ENCODE peak calls at places on chromosomes 1 and 21, in ten cellular contexts. F is fibroblast of lung, B is GM23338, I is right cardiac atrium, E is aorta, X is mesendoderm, O is ovary, Z is DND-41, K is IMR-90, W is A673. Q is an unnamed sample. For H3K4me1, the result is how much of the 10 kb centered on the place peaks cover.

GRCh38 chr1:174700314-174700713 is 252.6 kb downstream of the GPR52 start:
- DNase-seq in E (no peak), W (no peak), B (peak), I (no peak), F (no peak), Z (no peak), O (no peak), K (no peak), X (peak), Q (no peak)

GRCh38 chr1:9688599-9688998 is 37.1 kb downstream of the PIK3CD start:
- DNase-seq in I (peak), O (no peak), W (no peak), F (no peak), K (no peak), B (no peak), Z (no peak), X (no peak), E (no peak), Q (no peak)

GRCh38 chr1:55129194-55129728 is 85.9 kb downstream of the USP24 start:
- DNase-seq in O (no peak), Z (no peak), K (peak), B (no peak), X (no peak), I (peak), E (no peak), W (no peak), F (peak), Q (no peak)

GRCh38 chr1:175209493-175209921 is 16.9 kb upstream of the KIAA0040 start:
- DNase-seq in O (no peak), B (no peak), K (no peak), W (no peak), E (no peak), Z (peak), X (no peak), I (no peak), F (no peak), Q (no peak)

GRCh38 chr21:45149021-45149420 is 74.6 kb downstream of the ADARB1 start:
- DNase-seq in E (peak), F (no peak), B (no peak), K (no peak), W (no peak), I (peak), O (no peak), X (no peak), Z (no peak), Q (no peak)

GRCh38 chr1:235948774-235949427 is 82.2 kb upstream of the LYST start:
- DNase-seq in F (no peak), W (no peak), X (no peak), E (no peak), K (no peak), O (no peak), I (no peak), B (no peak), Z (no peak), Q (no peak)

GRCh38 chr1:214264196-214264595 is 16.8 kb upstream of the SMYD2 start:
- DNase-seq in Z (no peak), W (peak), F (no peak), X (no peak), E (no peak), I (no peak), K (no peak), B (no peak), O (no peak), Q (peak)

GRCh38 chr1:169604781-169605560 is 18.7 kb upstream of the F5 start:
- DNase-seq in K (no peak), O (no peak), W (no peak), X (no peak), Z (peak), E (no peak), B (no peak), F (no peak), I (no peak), Q (no peak)

GRCh38 chr1:9442266-9442846 is 96.9 kb upstream of the SLC25A33 start:
- DNase-seq in Z (no peak), B (no peak), X (peak), F (peak), O (no peak), W (no peak), K (peak), E (no peak), I (no peak), Q (no peak)

GRCh38 chr1:59151860-59152259 is 145.0 kb upstream of the FGGY start:
- DNase-seq in E (no peak), B (no peak), X (no peak), I (no peak), O (no peak), W (no peak), K (peak), Z (no peak), F (no peak), Q (no peak)

GRCh38 chr1:55259906-55260608 is 44.9 kb upstream of the USP24 start:
- DNase-seq in Z (no peak), F (no peak), K (no peak), I (no peak), B (no peak), E (no peak), W (no peak), O (no peak), X (no peak), Q (no peak)

GRCh38 chr1:115336741-115337140 is 1.3 kb downstream of the NGF start:
- DNase-seq in E (no peak), W (peak), O (no peak), I (no peak), B (no peak), K (no peak), X (no peak), Z (no peak), F (no peak), Q (no peak)

GRCh38 chr1:67948155-67949075 is 102.0 kb downstream of the DIRAS3 start:
- DNase-seq in K (peak), F (peak), E (no peak), B (no peak), Z (no peak), X (no peak), W (no peak), O (no peak), I (no peak), Q (no peak)

GRCh38 chr1:113579256-113580018 is 179.8 kb downstream of the PHTF1 start:
- DNase-seq in F (no peak), Z (no peak), K (peak), O (no peak), W (no peak), I (no peak), E (no peak), X (no peak), B (no peak), Q (no peak)

GRCh38 chr1:101004061-101004460 is 21.5 kb downstream of the DPH5 start:
- DNase-seq in O (no peak), W (peak), B (no peak), X (peak), I (no peak), F (peak), E (no peak), K (peak), Z (no peak), Q (no peak)

GRCh38 chr1:181104790-181105133 is 16.3 kb downstream of the IER5 start:
- DNase-seq in Z (peak), F (no peak), X (peak), E (peak), W (peak), B (peak), K (no peak), I (no peak), O (no peak), Q (no peak)

GRCh38 chr1:187027259-187027658 is 198.5 kb downstream of the PLA2G4A start:
- DNase-seq in E (no peak), O (no peak), W (no peak), I (no peak), F (no peak), K (no peak), X (no peak), B (no peak), Z (no peak), Q (no peak)

GRCh38 chr1:204842892-204843291 is 27.8 kb upstream of the NFASC start:
- DNase-seq in F (no peak), X (no peak), K (no peak), O (no peak), W (peak), E (no peak), I (no peak), Z (no peak), B (no peak), Q (no peak)

GRCh38 chr1:95122151-95122697 is 5.1 kb downstream of the TLCD4 start:
- DNase-seq in I (no peak), K (no peak), X (peak), W (no peak), E (no peak), F (no peak), Z (no peak), O (no peak), B (no peak), Q (no peak)

GRCh38 chr1:236039736-236040670 is 24.9 kb downstream of the NID1 start:
- DNase-seq in B (no peak), W (no peak), K (peak), E (no peak), F (peak), O (no peak), X (no peak), I (no peak), Z (no peak), Q (no peak)

GRCh38 chr1:201495447-201496295 is 11.3 kb downstream of the CSRP1 start:
- DNase-seq in B (no peak), E (peak), K (peak), O (peak), W (no peak), F (peak), I (peak), Z (no peak), X (no peak), Q (no peak)

GRCh38 chr1:23202263-23202749 is 15.0 kb downstream of the HTR1D start:
- DNase-seq in Z (no peak), X (no peak), I (no peak), O (no peak), K (peak), W (no peak), B (no peak), E (no peak), F (peak), Q (no peak)

GRCh38 chr1:53249706-53250105 is 11.4 kb upstream of the MAGOH start:
- DNase-seq in Z (no peak), W (no peak), I (no peak), O (no peak), K (no peak), F (no peak), X (no peak), E (no peak), B (no peak), Q (no peak)

GRCh38 chr1:2128189-2128901 is 66.2 kb downstream of the FAAP20 start:
- DNase-seq in F (no peak), B (no peak), X (no peak), I (peak), W (no peak), Z (no peak), E (peak), K (no peak), O (peak), Q (no peak)

GRCh38 chr1:50181027-50181663 is 72.4 kb downstream of the ELAVL4 start:
- DNase-seq in I (peak), F (no peak), W (no peak), X (peak), B (no peak), E (no peak), K (no peak), Z (no peak), O (no peak), Q (no peak)

GRCh38 chr1:198107041-198107440 is 49.8 kb upstream of the NEK7 start:
- DNase-seq in B (no peak), O (no peak), X (peak), W (no peak), K (peak), E (no peak), F (no peak), I (no peak), Z (no peak), Q (no peak)

GRCh38 chr1:94884101-94884875 is 42.6 kb downstream of the CNN3 start:
- DNase-seq in F (peak), E (no peak), I (no peak), K (peak), W (no peak), Z (no peak), B (peak), X (peak), O (peak), Q (peak)

GRCh38 chr21:21436012-21436545 is 437.9 kb downstream of the NCAM2 start:
- DNase-seq in I (no peak), K (peak), W (no peak), X (no peak), E (no peak), B (no peak), O (no peak), F (peak), Z (no peak), Q (no peak)

GRCh38 chr1:195894411-195894810 is 713.8 kb downstream of the KCNT2 start:
- DNase-seq in X (peak), K (peak), O (no peak), Z (no peak), B (peak), E (no peak), W (no peak), F (no peak), I (no peak), Q (peak)

GRCh38 chr1:47844556-47844950 is 152.6 kb downstream of the TRABD2B start:
- DNase-seq in B (no peak), E (no peak), F (no peak), W (no peak), O (no peak), I (no peak), Z (no peak), X (no peak), K (no peak), Q (no peak)

GRCh38 chr1:8020032-8020431 is 6.1 kb downstream of the ERRFI1 start:
- DNase-seq in O (no peak), X (peak), B (no peak), I (no peak), K (peak), W (peak), Z (no peak), E (no peak), F (peak), Q (no peak)

GRCh38 chr1:33418811-33419210 is 12.1 kb downstream of the PHC2 start:
- DNase-seq in O (no peak), E (no peak), K (no peak), Z (no peak), X (no peak), F (no peak), W (no peak), I (no peak), B (no peak), Q (no peak)

GRCh38 chr1:115677172-115677542 is 35.4 kb downstream of the VANGL1 start:
- DNase-seq in F (no peak), I (no peak), K (no peak), Z (no peak), E (no peak), B (peak), X (peak), O (no peak), W (peak), Q (peak)

GRCh38 chr1:40676516-40676915 is 11.0 kb upstream of the RIMS3 start:
- DNase-seq in O (no peak), F (no peak), Z (no peak), I (no peak), X (no peak), E (no peak), B (no peak), K (no peak), W (peak), Q (no peak)

GRCh38 chr1:228459091-228459993 is 27.8 kb upstream of the RNF187 start:
- DNase-seq in E (peak), X (peak), W (peak), K (peak), B (peak), O (peak), Z (no peak), F (peak), I (peak), Q (peak)

GRCh38 chr1:176174108-176174507 is 33.0 kb downstream of the COP1 start:
- DNase-seq in F (no peak), B (no peak), O (no peak), Z (no peak), E (no peak), X (peak), W (no peak), I (no peak), K (peak), Q (no peak)

GRCh38 chr1:236311040-236311439 is 29.3 kb upstream of the ERO1B start:
- DNase-seq in I (no peak), F (no peak), K (no peak), X (no peak), B (no peak), Z (no peak), E (no peak), O (no peak), W (no peak), Q (no peak)

GRCh38 chr1:85577421-85578320 is 2.9 kb upstream of the CCN1 start:
- DNase-seq in Z (no peak), E (peak), W (peak), O (peak), I (peak), F (peak), B (peak), X (peak), K (no peak), Q (no peak)

GRCh38 chr1:111219466-111220286 is 7.8 kb upstream of the CHI3L2 start:
- DNase-seq in Z (peak), B (no peak), I (no peak), E (no peak), F (no peak), X (peak), O (no peak), W (no peak), K (no peak), Q (peak)

GRCh38 chr1:111214884-111215283 is 12.6 kb upstream of the CHI3L2 start:
- DNase-seq in X (no peak), E (no peak), K (no peak), I (no peak), W (no peak), B (no peak), F (no peak), O (no peak), Z (peak), Q (no peak)

GRCh38 chr1:111216751-111217150 is 10.8 kb upstream of the CHI3L2 start:
- DNase-seq in I (no peak), X (no peak), O (no peak), F (no peak), W (no peak), K (no peak), E (no peak), B (no peak), Z (no peak), Q (no peak)

GRCh38 chr1:111218947-111219346 is 8.6 kb upstream of the CHI3L2 start:
- DNase-seq in I (no peak), F (no peak), O (no peak), X (no peak), K (no peak), B (no peak), W (no peak), Z (peak), E (no peak), Q (no peak)

DNA sequence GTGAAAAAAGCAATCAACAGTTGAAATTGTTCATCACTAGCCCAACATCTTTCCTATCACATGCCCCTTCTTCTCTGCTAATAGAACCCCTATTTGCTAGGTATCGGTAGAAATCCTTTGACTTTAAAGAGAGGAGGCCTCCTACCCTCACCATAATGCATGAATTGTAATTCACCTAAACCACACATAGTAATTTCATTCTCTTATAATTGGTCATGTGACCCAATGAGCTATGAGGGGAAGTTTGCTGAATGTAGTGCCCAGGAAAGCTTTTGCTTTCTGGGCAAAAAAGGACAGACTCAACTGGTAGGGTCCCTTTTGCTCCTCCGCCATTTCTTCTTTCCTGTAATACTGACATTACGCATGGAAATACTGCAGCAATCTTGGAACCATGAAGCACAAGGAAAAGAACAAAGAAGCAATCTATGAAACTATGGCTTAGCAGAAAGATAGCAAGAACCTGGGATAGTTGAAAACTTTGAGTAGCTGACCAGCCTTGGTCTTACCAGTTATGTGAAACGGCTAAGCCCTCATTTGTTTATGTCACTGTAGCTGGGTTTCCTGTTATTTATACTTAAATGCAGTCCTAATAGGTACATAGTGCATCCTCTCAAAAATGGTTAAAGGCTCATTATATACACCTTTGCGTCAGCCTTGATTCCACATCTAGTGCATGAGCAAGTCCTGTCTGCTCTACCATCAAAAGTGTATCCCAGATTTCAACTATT is 10.2 kb upstream of the CHI3L2 start:
- DNase-seq in F (no peak), O (no peak), I (no peak), X (no peak), Z (no peak), E (no peak), W (no peak), K (no peak), B (no peak), Q (no peak)
- H3K4me1 ChIP-seq in F (under half), O (under half), I (under half), X (under half), Z (half or more), E (under half), W (under half), K (under half), B (under half), Q (under half)

GRCh38 chr1:110186558-110186957 is 23.6 kb upstream of the KCNC4 start:
- DNase-seq in X (no peak), B (no peak), O (no peak), F (no peak), I (no peak), K (no peak), Z (no peak), W (no peak), E (no peak), Q (no peak)
- H3K4me1 ChIP-seq in X (under half), B (under half), O (under half), F (under half), I (under half), K (under half), Z (under half), W (under half), E (under half), Q (under half)

GRCh38 chr21:34846601-34847112 is 177.9 kb downstream of the CLIC6 start:
- DNase-seq in E (no peak), W (no peak), Z (no peak), B (no peak), F (peak), I (no peak), K (peak), O (no peak), X (peak), Q (no peak)
- H3K4me1 ChIP-seq in E (under half), W (under half), Z (under half), B (under half), F (under half), I (under half), K (under half), O (under half), X (under half), Q (under half)

GRCh38 chr1:117653732-117654484 is 48.1 kb downstream of the TENT5C start:
- DNase-seq in X (no peak), Z (peak), F (no peak), E (no peak), I (no peak), K (no peak), B (no peak), O (no peak), W (no peak), Q (no peak)
- H3K4me1 ChIP-seq in X (under half), Z (half or more), F (under half), E (under half), I (under half), K (under half), B (under half), O (under half), W (under half), Q (under half)

DNA sequence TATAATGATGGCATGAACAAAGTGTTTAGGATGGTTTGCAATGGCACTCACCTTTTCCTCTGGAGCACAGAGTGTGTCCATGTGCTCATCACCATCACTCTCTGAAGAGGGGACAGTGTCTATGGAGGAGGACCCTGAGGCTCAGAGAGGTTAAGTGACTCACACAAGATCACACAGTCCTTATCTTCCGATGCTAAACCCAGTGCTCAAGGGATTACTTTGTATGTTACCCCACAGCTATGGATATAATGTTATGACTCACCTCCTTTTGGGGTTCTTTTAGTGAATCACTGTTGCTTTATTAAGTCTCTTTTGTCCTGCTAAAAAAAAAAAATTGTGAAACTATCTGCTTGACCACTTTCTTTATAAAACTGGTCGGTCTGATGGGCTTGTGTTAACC is 67.6 kb downstream of the TENT5C start:
- DNase-seq in K (peak), O (no peak), Z (no peak), E (no peak), F (peak), I (no peak), B (no peak), X (no peak), W (no peak), Q (no peak)
- H3K4me1 ChIP-seq in K (under half), O (under half), Z (under half), E (under half), F (under half), I (under half), B (under half), X (under half), W (under half), Q (under half)